ENCODE peak calls at places on chromosome 9, in eight cellular contexts. J is LoVo; X is HT-29; P is ELR; T is T1000; V is globus pallidus; I is stimulated activated naive B cell treated with anti-CD40 and anti-IgM and Interleukin-4, amounts not matched to agents 10 μg/mL and 1 μg/mL and 100 μg/mL, for 72 hours; D is left ventricle myocardium inferior. K is an unnamed sample.
A peak's percentile ranks its signal among the peaks of the same experiment; 100 is the strongest.

GRCh38 chr9:87086111-87086510 is 138.8 kb upstream of the GAS1 start:
- DNase-seq in J (no peak), X (no peak), P (no peak), T (no peak), V (no peak), I (no peak), D (no peak), K (no peak)

GRCh38 chr9:108083160-108083559 is 593.6 kb upstream of the KLF4 start:
- DNase-seq in J (no peak), X (no peak), P (no peak), T (no peak), V (no peak), I (no peak), D (no peak), K (peak; percentile 12)

GRCh38 chr9:130186839-130187522 is 14.8 kb downstream of the NCS1 start:
- DNase-seq in J (peak; percentile 71), X (peak; percentile 80), P (peak; percentile 75), T (peak; percentile 58), V (no peak), I (no peak), D (no peak), K (peak; percentile 79)

GRCh38 chr9:26142631-26143030 is 464.4 kb upstream of the TUSC1 start:
- DNase-seq in J (no peak), X (no peak), P (no peak), T (no peak), V (no peak), I (no peak), D (no peak), K (no peak)

GRCh38 chr9:19379697-19380046 is 364 bp downstream of the RPS6 start:
- DNase-seq in J (no peak), X (no peak), P (peak; percentile 43), T (no peak), V (no peak), I (no peak), D (no peak), K (no peak)

GRCh38 chr9:126522957-126523356 is 90.8 kb upstream of the LMX1B start:
- DNase-seq in J (no peak), X (no peak), P (no peak), T (no peak), V (no peak), I (no peak), D (peak; percentile 56), K (no peak)

GRCh38 chr9:91951944-91952520 is 2.0 kb upstream of the ROR2 start:
- DNase-seq in J (no peak), X (no peak), P (peak; percentile 16), T (no peak), V (no peak), I (no peak), D (no peak), K (no peak)

GRCh38 chr9:88230612-88231011 is 92.3 kb upstream of the SPATA31C2 start:
- DNase-seq in J (no peak), X (no peak), P (peak; percentile 49), T (no peak), V (no peak), I (no peak), D (no peak), K (no peak)

GRCh38 chr9:123658792-123659191 is 271.1 kb downstream of the DENND1A start:
- DNase-seq in J (no peak), X (no peak), P (no peak), T (no peak), V (no peak), I (peak; percentile 20), D (no peak), K (peak; percentile 12)

GRCh38 chr9:113622038-113622437 is 158.5 kb downstream of the RGS3 start:
- DNase-seq in J (no peak), X (no peak), P (no peak), T (no peak), V (no peak), I (no peak), D (no peak), K (no peak)

GRCh38 chr9:126702501-126703329 is 89.0 kb downstream of the LMX1B start:
- DNase-seq in J (no peak), X (no peak), P (peak; percentile 26), T (no peak), V (no peak), I (no peak), D (no peak), K (no peak)

GRCh38 chr9:4837126-4837767 is 44.5 kb downstream of the RCL1 start:
- DNase-seq in J (no peak), X (no peak), P (no peak), T (no peak), V (peak; percentile 14), I (no peak), D (no peak), K (no peak)

GRCh38 chr9:99690573-99690972 is 131.1 kb upstream of the NR4A3 start:
- DNase-seq in J (no peak), X (no peak), P (no peak), T (no peak), V (peak; percentile 68), I (no peak), D (no peak), K (peak; percentile 20)

GRCh38 chr9:80615964-80616363 is 1044.2 kb downstream of the TLE4 start:
- DNase-seq in J (no peak), X (no peak), P (no peak), T (no peak), V (no peak), I (no peak), D (no peak), K (no peak)

GRCh38 chr9:105150991-105151685 is 93.3 kb upstream of the SLC44A1 start:
- DNase-seq in J (no peak), X (no peak), P (peak; percentile 79), T (no peak), V (no peak), I (no peak), D (no peak), K (no peak)

GRCh38 chr9:136533775-136534157 is 12.1 kb downstream of the NOTCH1 start:
- DNase-seq in J (no peak), X (peak; percentile 78), P (no peak), T (no peak), V (no peak), I (peak; percentile 32), D (no peak), K (no peak)

GRCh38 chr9:87087197-87087596 is 139.9 kb upstream of the GAS1 start:
- DNase-seq in J (no peak), X (no peak), P (no peak), T (no peak), V (no peak), I (no peak), D (no peak), K (no peak)

GRCh38 chr9:124813496-124814177 is 36.7 kb downstream of the OLFML2A start:
- DNase-seq in J (no peak), X (no peak), P (no peak), T (no peak), V (no peak), I (no peak), D (no peak), K (no peak)

GRCh38 chr9:97525451-97525850 is 24.0 kb downstream of the TMOD1 start:
- DNase-seq in J (no peak), X (no peak), P (peak; percentile 71), T (peak; percentile 60), V (no peak), I (no peak), D (no peak), K (no peak)

GRCh38 chr9:136007906-136008692 is 46.9 kb upstream of the UBAC1 start:
- DNase-seq in J (no peak), X (no peak), P (peak; percentile 93), T (peak; percentile 11), V (no peak), I (no peak), D (no peak), K (no peak)

GRCh38 chr9:132141364-132141947 is 20.4 kb upstream of the NTNG2 start:
- DNase-seq in J (no peak), X (no peak), P (peak; percentile 37), T (no peak), V (peak; percentile 72), I (no peak), D (no peak), K (peak; percentile 82)

GRCh38 chr9:110152704-110153374 is 55.1 kb downstream of the C9orf152 start:
- DNase-seq in J (peak; percentile 32), X (peak; percentile 69), P (peak; percentile 78), T (no peak), V (peak; percentile 47), I (no peak), D (no peak), K (peak; percentile 66)

GRCh38 chr9:105376893-105377292 is 70.9 kb upstream of the FSD1L start:
- DNase-seq in J (no peak), X (no peak), P (no peak), T (no peak), V (no peak), I (no peak), D (no peak), K (no peak)

GRCh38 chr9:93083592-93084470 is 12.2 kb upstream of the CARD19 start:
- DNase-seq in J (no peak), X (no peak), P (no peak), T (no peak), V (no peak), I (no peak), D (no peak), K (no peak)

GRCh38 chr9:128162215-128163026 is 2.4 kb downstream of the BBLN start:
- DNase-seq in J (no peak), X (no peak), P (peak; percentile 29), T (peak; percentile 18), V (no peak), I (no peak), D (peak; percentile 61), K (no peak)

GRCh38 chr9:134984372-134985240 is 66.9 kb upstream of the FCN1 start:
- DNase-seq in J (no peak), X (no peak), P (no peak), T (no peak), V (no peak), I (no peak), D (no peak), K (no peak)

GRCh38 chr9:81634915-81635516 is 54.3 kb downstream of the TLE1 start:
- DNase-seq in J (no peak), X (no peak), P (no peak), T (no peak), V (no peak), I (no peak), D (no peak), K (no peak)

GRCh38 chr9:128124451-128124850 is 3.1 kb downstream of the PTGES2 start:
- DNase-seq in J (no peak), X (no peak), P (no peak), T (no peak), V (no peak), I (no peak), D (peak; percentile 7), K (no peak)

K was measured in NCI-H510A treated with DMSO at 0.1 percent for 48 hours.